ENCODE peak calls at places on chromosomes 1 and 21, in four cellular contexts. F, N, D and G are unnamed samples.
A peak's percentile ranks its signal among the peaks of the same experiment; 100 is the strongest.

GRCh38 chr21:44428281-44428942 is 26.9 kb upstream of the LRRC3 start:
- DNase-seq in N (peak; percentile 83), F (no peak), D (peak; percentile 26), G (peak; percentile 70)

GRCh38 chr1:180927348-180927747 is 14.7 kb downstream of the KIAA1614 start:
- DNase-seq in D (peak; percentile 28), F (no peak), N (no peak), G (no peak)

GRCh38 chr1:90580176-90580575 is 136.9 kb downstream of the BARHL2 start:
- DNase-seq in F (no peak), D (no peak), N (no peak), G (no peak)

GRCh38 chr21:31293986-31294385 is 50.1 kb downstream of the TIAM1 start:
- DNase-seq in N (peak; percentile 13), F (no peak), D (no peak), G (no peak)

GRCh38 chr1:153711006-153711405 is 16.8 kb upstream of the INTS3 start:
- DNase-seq in F (no peak), D (no peak), N (no peak), G (no peak)

GRCh38 chr1:25564777-25565176 is 21.4 kb downstream of the LDLRAP1 start:
- DNase-seq in F (no peak), D (no peak), N (no peak), G (no peak)

GRCh38 chr1:168774241-168774640 is 45.2 kb upstream of the DPT start:
- DNase-seq in F (no peak), D (no peak), N (no peak), G (no peak)

GRCh38 chr1:6630027-6630426 is 5.4 kb downstream of the THAP3 start:
- DNase-seq in F (no peak), N (no peak), D (no peak), G (no peak)

GRCh38 chr1:115135681-115136080 is 46.4 kb upstream of the TSPAN2 start:
- DNase-seq in N (peak; percentile 23), D (no peak), F (no peak), G (no peak)
- TF ChIP-seq ESRRA in N (no peak), D (no peak), F (no peak), G (no peak)

DNA sequence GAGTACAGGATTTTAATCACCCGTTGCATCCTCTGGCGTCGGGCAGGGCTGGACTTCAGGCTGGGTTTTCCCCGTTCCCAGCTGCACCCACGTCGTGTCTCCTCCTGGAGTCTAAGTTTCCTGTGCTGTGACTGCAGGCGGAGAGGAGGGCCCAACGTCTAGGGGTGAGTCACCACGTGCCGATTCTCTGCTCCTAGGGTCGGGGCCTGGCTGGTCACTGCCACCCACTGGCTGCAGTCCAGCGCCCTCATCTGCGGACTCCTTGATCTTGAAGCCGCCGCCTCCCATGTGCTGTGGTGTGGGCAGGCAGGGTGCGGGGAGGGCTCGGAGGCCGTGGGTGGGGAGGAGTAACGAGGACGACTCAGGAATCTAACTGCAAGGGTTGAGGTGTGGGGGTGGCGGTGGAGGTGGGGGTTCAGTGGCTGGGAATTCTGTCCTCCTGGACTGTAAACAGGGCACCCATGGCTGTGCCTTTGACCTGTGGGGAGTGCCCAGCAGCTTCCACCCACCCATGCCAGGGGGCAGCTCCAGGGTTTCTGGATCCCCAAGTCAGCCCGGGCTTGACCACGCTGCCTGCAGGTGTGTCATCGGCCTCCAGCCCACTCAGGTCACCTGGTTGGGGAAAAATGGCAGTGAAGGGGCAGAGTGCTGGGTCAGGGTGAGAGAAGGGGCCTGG is 77.8 kb downstream of the ALPL start:
- DNase-seq in N (peak; percentile 74), D (peak; percentile 69), F (no peak), G (peak; percentile 90)
- TF ChIP-seq RFX5 in N (no peak), D (no peak), F (no peak), G (no peak)

DNA sequence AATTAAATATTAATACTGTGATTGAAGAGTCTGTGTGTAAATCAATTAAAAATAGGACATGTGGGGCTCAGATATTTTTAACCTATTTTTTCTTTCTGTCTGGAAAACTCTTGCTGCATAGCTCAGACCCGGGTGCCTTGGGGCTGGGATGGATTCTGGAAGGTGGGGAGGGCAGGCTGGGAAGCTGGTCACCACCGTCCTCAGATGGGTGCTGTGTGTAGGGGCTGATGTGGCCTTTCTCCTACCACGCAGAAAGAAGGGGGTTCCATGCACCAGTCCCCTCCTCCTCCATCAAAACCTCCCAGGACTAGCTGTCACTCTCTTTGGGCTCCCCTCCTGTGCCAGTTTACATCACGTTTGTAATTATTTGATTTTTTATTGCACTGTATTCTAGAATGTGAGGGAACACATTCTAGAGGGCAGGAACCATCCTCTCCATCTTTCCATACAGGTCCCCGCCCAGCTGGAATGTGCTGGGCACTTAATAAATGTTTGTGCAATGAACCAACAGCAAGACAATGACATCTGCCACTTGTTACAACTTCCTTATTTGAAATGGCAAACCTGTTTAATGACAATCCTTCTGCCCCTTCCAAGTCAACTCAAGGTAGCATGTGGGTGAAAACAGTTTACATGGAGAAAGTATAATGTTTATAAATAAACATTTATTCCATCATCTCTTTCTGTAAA is 104.3 kb downstream of the EDEM3 start:
- DNase-seq in D (no peak), N (no peak), F (no peak), G (no peak)
- TF ChIP-seq ESRRA in D (no peak), N (no peak), F (no peak), G (no peak)

GRCh38 chr1:41025979-41026819 is 4.7 kb upstream of the SLFNL1 start:
- DNase-seq in F (no peak), D (no peak), N (no peak), G (no peak)

GRCh38 chr1:41028034-41028642 is 6.6 kb upstream of the SLFNL1 start:
- DNase-seq in F (no peak), D (no peak), N (no peak), G (no peak)

GRCh38 chr1:41033272-41033671 is 11.7 kb upstream of the SLFNL1 start:
- DNase-seq in F (no peak), N (no peak), D (no peak), G (no peak)

GRCh38 chr1:41032147-41032546 is 10.6 kb upstream of the SLFNL1 start:
- DNase-seq in F (no peak), D (no peak), N (no peak), G (no peak)

GRCh38 chr1:41030872-41031616 is 9.5 kb upstream of the SLFNL1 start:
- DNase-seq in F (no peak), N (no peak), D (peak; percentile 55), G (no peak)
- TF ChIP-seq RFX5 in F (no peak), N (no peak), D (no peak), G (no peak)

GRCh38 chr1:3917761-3918160 is 17.7 kb upstream of the C1orf174 start:
- DNase-seq in N (no peak), F (no peak), D (no peak), G (no peak)

GRCh38 chr1:3922201-3922725 is 22.2 kb upstream of the C1orf174 start:
- DNase-seq in D (no peak), N (no peak), F (peak; percentile 48), G (peak; percentile 39)

GRCh38 chr1:3921786-3922185 is 21.7 kb upstream of the C1orf174 start:
- DNase-seq in F (no peak), N (no peak), D (no peak), G (no peak)

GRCh38 chr1:3918966-3919611 is 19.0 kb upstream of the C1orf174 start:
- DNase-seq in D (no peak), N (no peak), F (no peak), G (no peak)

GRCh38 chr1:3919706-3920105 is 19.6 kb upstream of the C1orf174 start:
- DNase-seq in D (no peak), F (no peak), N (no peak), G (no peak)
- TF ChIP-seq ESRRA in D (no peak), F (no peak), N (no peak), G (no peak)

GRCh38 chr1:115188680-115189395 is 99.5 kb upstream of the TSPAN2 start:
- DNase-seq in N (no peak), D (no peak), F (no peak), G (no peak)
- TF ChIP-seq RFX5 in N (no peak), D (no peak), F (no peak), G (no peak)

GRCh38 chr1:110243146-110243545 is 33.0 kb downstream of the KCNC4 start:
- DNase-seq in F (no peak), N (no peak), D (no peak), G (no peak)

GRCh38 chr1:110242062-110242461 is 31.9 kb downstream of the KCNC4 start:
- DNase-seq in F (no peak), D (no peak), N (no peak), G (no peak)

GRCh38 chr1:110241516-110241915 is 31.4 kb downstream of the KCNC4 start:
- DNase-seq in D (no peak), F (no peak), N (no peak), G (no peak)

GRCh38 chr1:110243581-110243980 is 33.5 kb downstream of the KCNC4 start:
- DNase-seq in D (no peak), N (no peak), F (no peak), G (no peak)

DNA sequence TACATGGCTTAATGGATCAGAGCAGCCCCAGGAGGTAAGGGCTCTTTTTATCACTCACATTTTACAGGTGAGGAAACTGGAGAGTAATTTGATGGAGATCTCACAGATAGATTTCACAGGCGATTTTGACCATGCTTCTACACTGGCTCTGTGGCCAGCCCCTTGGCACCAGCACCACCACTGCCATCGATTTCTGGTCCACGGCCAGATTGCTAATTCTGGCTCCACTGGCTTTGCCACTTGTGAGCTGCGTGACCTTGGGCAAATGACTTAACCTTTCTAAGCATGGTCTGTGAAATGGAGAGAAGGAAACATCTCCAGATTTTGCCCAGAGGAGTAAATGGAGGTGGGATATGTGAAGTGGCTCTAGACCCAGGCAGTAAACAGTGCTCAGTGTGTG is 32.6 kb downstream of the KCNC4 start:
- DNase-seq in F (no peak), N (no peak), D (no peak), G (no peak)
- TF ChIP-seq ESRRA in F (no peak), N (no peak), D (no peak), G (no peak)

GRCh38 chr1:44783697-44784093 is 4.3 kb downstream of the BEST4 start:
- DNase-seq in F (no peak), N (no peak), D (no peak), G (no peak)
- TF ChIP-seq RFX5 in F (no peak), N (no peak), D (no peak), G (no peak)

GRCh38 chr1:160625725-160626498 is 20.9 kb downstream of the SLAMF1 start:
- DNase-seq in F (no peak), D (no peak), N (no peak), G (no peak)
- TF ChIP-seq ESRRA in F (no peak), D (no peak), N (no peak), G (no peak)

GRCh38 chr1:50615036-50615750 is 191.9 kb upstream of the DMRTA2 start:
- DNase-seq in N (no peak), D (no peak), F (no peak), G (no peak)

GRCh38 chr1:50622259-50622658 is 199.0 kb upstream of the DMRTA2 start:
- DNase-seq in F (no peak), N (no peak), D (no peak), G (no peak)

GRCh38 chr1:50620680-50621329 is 197.6 kb upstream of the DMRTA2 start:
- DNase-seq in F (no peak), D (peak; percentile 45), N (peak; percentile 9), G (no peak)
- TF ChIP-seq RFX5 in F (no peak), D (no peak), N (no peak), G (no peak)